ENCODE peak calls at places on chromosomes 1 and 21, in nine cellular contexts. One of them, this sample, is unnamed.

GRCh38 chr1:231806623-231807470 is 180.3 kb downstream of the DISC1 start:
- DNase-seq in tibial artery: no peak
- DNase-seq in BJ: no peak
- DNase-seq in cardiac muscle cell: peak; percentile 81
- DNase-seq in AG04450: no peak
- DNase-seq in lower lobe of right lung: peak; percentile 73
- DNase-seq in kidney epithelial cell: no peak
- DNase-seq in sigmoid colon: peak; percentile 67
- DNase-seq in left ventricle myocardium inferior: peak; percentile 34
- DNase-seq in this sample: peak; percentile 34

GRCh38 chr1:95012389-95012788 is 60.4 kb downstream of the ALG14 start:
- DNase-seq in AG04450: peak; percentile 90
- DNase-seq in tibial artery: no peak
- DNase-seq in left ventricle myocardium inferior: no peak
- DNase-seq in cardiac muscle cell: no peak
- DNase-seq in BJ: peak; percentile 65
- DNase-seq in lower lobe of right lung: no peak
- DNase-seq in kidney epithelial cell: no peak
- DNase-seq in sigmoid colon: no peak
- DNase-seq in this sample: no peak

GRCh38 chr1:236336084-236336483 is 54.3 kb upstream of the ERO1B start:
- DNase-seq in tibial artery: no peak
- DNase-seq in sigmoid colon: no peak
- DNase-seq in BJ: no peak
- DNase-seq in lower lobe of right lung: no peak
- DNase-seq in kidney epithelial cell: no peak
- DNase-seq in left ventricle myocardium inferior: no peak
- DNase-seq in AG04450: no peak
- DNase-seq in cardiac muscle cell: no peak
- DNase-seq in this sample: peak; percentile 25

GRCh38 chr1:109193653-109194590 is 19.8 kb upstream of the SARS1 start:
- DNase-seq in left ventricle myocardium inferior: no peak
- DNase-seq in AG04450: no peak
- DNase-seq in sigmoid colon: no peak
- DNase-seq in kidney epithelial cell: no peak
- DNase-seq in cardiac muscle cell: no peak
- DNase-seq in BJ: no peak
- DNase-seq in lower lobe of right lung: peak; percentile 55
- DNase-seq in tibial artery: no peak
- DNase-seq in this sample: peak; percentile 29

GRCh38 chr1:29513357-29513756 is 277.0 kb downstream of the PTPRU start:
- DNase-seq in tibial artery: peak; percentile 32
- DNase-seq in sigmoid colon: no peak
- DNase-seq in BJ: no peak
- DNase-seq in kidney epithelial cell: peak; percentile 19
- DNase-seq in AG04450: peak; percentile 51
- DNase-seq in left ventricle myocardium inferior: peak; percentile 22
- DNase-seq in cardiac muscle cell: peak; percentile 40
- DNase-seq in lower lobe of right lung: no peak
- DNase-seq in this sample: peak; percentile 65

GRCh38 chr21:21751286-21751685 is 753.1 kb downstream of the NCAM2 start:
- DNase-seq in tibial artery: no peak
- DNase-seq in lower lobe of right lung: no peak
- DNase-seq in BJ: no peak
- DNase-seq in AG04450: no peak
- DNase-seq in left ventricle myocardium inferior: no peak
- DNase-seq in kidney epithelial cell: no peak
- DNase-seq in cardiac muscle cell: no peak
- DNase-seq in sigmoid colon: no peak
- DNase-seq in this sample: no peak

GRCh38 chr1:153288634-153289275 is 24.0 kb downstream of the PGLYRP3 start:
- DNase-seq in cardiac muscle cell: no peak
- DNase-seq in AG04450: no peak
- DNase-seq in tibial artery: no peak
- DNase-seq in kidney epithelial cell: no peak
- DNase-seq in BJ: no peak
- DNase-seq in lower lobe of right lung: no peak
- DNase-seq in left ventricle myocardium inferior: no peak
- DNase-seq in sigmoid colon: no peak
- DNase-seq in this sample: peak; percentile 86

GRCh38 chr1:11531943-11532342 is 53.0 kb downstream of the DISP3 start:
- DNase-seq in cardiac muscle cell: no peak
- DNase-seq in BJ: no peak
- DNase-seq in kidney epithelial cell: no peak
- DNase-seq in lower lobe of right lung: no peak
- DNase-seq in sigmoid colon: no peak
- DNase-seq in left ventricle myocardium inferior: no peak
- DNase-seq in tibial artery: no peak
- DNase-seq in AG04450: no peak
- DNase-seq in this sample: no peak

GRCh38 chr1:76868154-76868882 is 1.0 kb downstream of the ST6GALNAC5 start:
- DNase-seq in lower lobe of right lung: peak; percentile 47
- DNase-seq in kidney epithelial cell: no peak
- DNase-seq in BJ: no peak
- DNase-seq in left ventricle myocardium inferior: no peak
- DNase-seq in AG04450: no peak
- DNase-seq in cardiac muscle cell: peak; percentile 69
- DNase-seq in sigmoid colon: no peak
- DNase-seq in tibial artery: peak; percentile 70
- DNase-seq in this sample: no peak

GRCh38 chr1:19387045-19387467 is 74.9 kb downstream of the SLC66A1 start:
- DNase-seq in lower lobe of right lung: no peak
- DNase-seq in kidney epithelial cell: no peak
- DNase-seq in sigmoid colon: no peak
- DNase-seq in AG04450: no peak
- DNase-seq in tibial artery: no peak
- DNase-seq in left ventricle myocardium inferior: no peak
- DNase-seq in cardiac muscle cell: no peak
- DNase-seq in BJ: no peak
- DNase-seq in this sample: no peak

GRCh38 chr1:97500696-97501297 is 420.0 kb downstream of the DPYD start:
- DNase-seq in tibial artery: no peak
- DNase-seq in kidney epithelial cell: no peak
- DNase-seq in BJ: no peak
- DNase-seq in AG04450: no peak
- DNase-seq in left ventricle myocardium inferior: no peak
- DNase-seq in cardiac muscle cell: no peak
- DNase-seq in sigmoid colon: no peak
- DNase-seq in lower lobe of right lung: no peak
- DNase-seq in this sample: no peak

GRCh38 chr1:22592051-22592450 is 28.8 kb downstream of the EPHA8 start:
- DNase-seq in AG04450: no peak
- DNase-seq in kidney epithelial cell: no peak
- DNase-seq in cardiac muscle cell: no peak
- DNase-seq in lower lobe of right lung: no peak
- DNase-seq in BJ: no peak
- DNase-seq in sigmoid colon: no peak
- DNase-seq in left ventricle myocardium inferior: no peak
- DNase-seq in tibial artery: no peak
- DNase-seq in this sample: no peak

GRCh38 chr1:77900687-77901293 is 12.4 kb downstream of the NEXN start:
- DNase-seq in BJ: peak; percentile 10
- DNase-seq in sigmoid colon: no peak
- DNase-seq in tibial artery: no peak
- DNase-seq in AG04450: no peak
- DNase-seq in lower lobe of right lung: no peak
- DNase-seq in left ventricle myocardium inferior: no peak
- DNase-seq in kidney epithelial cell: no peak
- DNase-seq in cardiac muscle cell: peak; percentile 55
- DNase-seq in this sample: peak; percentile 70

GRCh38 chr1:119565131-119565772 is 58.2 kb downstream of the HSD3B1 start:
- DNase-seq in AG04450: no peak
- DNase-seq in left ventricle myocardium inferior: no peak
- DNase-seq in tibial artery: no peak
- DNase-seq in kidney epithelial cell: no peak
- DNase-seq in cardiac muscle cell: no peak
- DNase-seq in BJ: no peak
- DNase-seq in lower lobe of right lung: no peak
- DNase-seq in sigmoid colon: no peak
- DNase-seq in this sample: peak; percentile 50

GRCh38 chr1:228093050-228093906 is 9.8 kb downstream of the C1orf35 start:
- DNase-seq in sigmoid colon: peak; percentile 47
- DNase-seq in BJ: no peak
- DNase-seq in kidney epithelial cell: no peak
- DNase-seq in AG04450: no peak
- DNase-seq in cardiac muscle cell: no peak
- DNase-seq in tibial artery: peak; percentile 45
- DNase-seq in lower lobe of right lung: no peak
- DNase-seq in left ventricle myocardium inferior: no peak
- DNase-seq in this sample: no peak

DNA sequence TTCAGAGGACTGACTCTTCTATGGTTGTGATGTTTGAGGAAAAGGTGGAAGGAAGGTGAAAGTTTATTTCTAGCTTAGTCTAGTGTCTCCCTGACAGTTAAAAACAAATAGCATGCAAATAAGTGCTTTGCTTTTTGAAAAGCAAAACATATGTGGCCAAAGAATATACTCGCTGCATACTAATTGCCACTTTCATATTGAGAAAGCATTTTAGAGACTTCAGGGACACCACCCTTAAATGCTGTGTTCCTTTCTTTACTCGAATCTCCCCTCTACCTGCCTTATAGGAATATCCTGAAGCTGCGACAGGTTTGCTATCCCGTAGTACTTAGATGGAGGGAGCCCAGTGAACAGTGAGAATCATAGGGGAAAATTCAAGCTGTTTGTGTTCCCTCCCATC is 23.2 kb downstream of the GLUL start:
- DNase-seq in sigmoid colon: no peak
- DNase-seq in lower lobe of right lung: no peak
- DNase-seq in cardiac muscle cell: no peak
- DNase-seq in BJ: no peak
- DNase-seq in left ventricle myocardium inferior: no peak
- DNase-seq in AG04450: no peak
- DNase-seq in tibial artery: no peak
- DNase-seq in kidney epithelial cell: no peak
- DNase-seq in this sample: no peak
- H3K4me3 ChIP-seq in sigmoid colon: no peak overlapping the region
- H3K4me3 ChIP-seq in lower lobe of right lung: no peak overlapping the region
- H3K4me3 ChIP-seq in cardiac muscle cell: no peak overlapping the region
- H3K4me3 ChIP-seq in BJ: no peak overlapping the region
- H3K4me3 ChIP-seq in left ventricle myocardium inferior: no peak overlapping the region
- H3K4me3 ChIP-seq in AG04450: no peak overlapping the region
- H3K4me3 ChIP-seq in tibial artery: no peak overlapping the region
- H3K4me3 ChIP-seq in kidney epithelial cell: no peak overlapping the region
- H3K4me3 ChIP-seq in this sample: no peak overlapping the region

GRCh38 chr1:30882678-30883388 is 25.7 kb downstream of the SDC3 start:
- DNase-seq in cardiac muscle cell: no peak
- DNase-seq in AG04450: no peak
- DNase-seq in tibial artery: no peak
- DNase-seq in lower lobe of right lung: no peak
- DNase-seq in kidney epithelial cell: no peak
- DNase-seq in sigmoid colon: no peak
- DNase-seq in BJ: no peak
- DNase-seq in left ventricle myocardium inferior: no peak
- DNase-seq in this sample: no peak
- TF ChIP-seq CTCF in cardiac muscle cell: no peak
- TF ChIP-seq CTCF in AG04450: no peak
- TF ChIP-seq CTCF in tibial artery: no peak
- TF ChIP-seq CTCF in lower lobe of right lung: no peak
- TF ChIP-seq CTCF in kidney epithelial cell: no peak
- TF ChIP-seq CTCF in sigmoid colon: no peak
- TF ChIP-seq CTCF in BJ: no peak
- TF ChIP-seq CTCF in left ventricle myocardium inferior: no peak
- TF ChIP-seq CTCF in this sample: no peak

DNA sequence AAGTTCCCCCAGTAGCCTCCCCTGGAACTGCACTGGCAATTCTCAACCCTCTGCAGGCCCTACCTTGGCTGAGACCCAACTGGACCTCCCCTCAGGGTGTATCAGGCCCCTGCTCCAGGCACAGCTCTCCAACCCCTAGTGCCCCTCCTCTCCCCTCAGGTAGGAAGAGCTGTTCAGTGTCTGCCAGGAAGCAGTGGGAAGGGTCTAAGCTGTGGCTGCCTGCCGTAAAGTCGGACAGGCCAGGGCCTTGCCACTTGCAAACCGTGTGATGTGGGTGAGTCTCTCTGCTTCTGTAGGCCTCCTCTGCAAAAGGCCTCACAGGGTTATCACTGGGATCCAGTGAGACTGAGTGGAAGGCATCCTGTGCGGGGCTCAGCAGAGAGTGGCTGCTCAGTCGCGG is 32.2 kb downstream of the RHBG start:
- DNase-seq in sigmoid colon: no peak
- DNase-seq in kidney epithelial cell: no peak
- DNase-seq in AG04450: no peak
- DNase-seq in left ventricle myocardium inferior: no peak
- DNase-seq in lower lobe of right lung: no peak
- DNase-seq in BJ: no peak
- DNase-seq in tibial artery: no peak
- DNase-seq in cardiac muscle cell: no peak
- DNase-seq in this sample: no peak
- H3K27me3 ChIP-seq in sigmoid colon: peaks cover 48% of the 10 kb centered on the region
- H3K27me3 ChIP-seq in kidney epithelial cell: peaks cover 27% of the 10 kb centered on the region
- H3K27me3 ChIP-seq in AG04450: peaks cover 57% of the 10 kb centered on the region
- H3K27me3 ChIP-seq in left ventricle myocardium inferior: peaks cover 69% of the 10 kb centered on the region
- H3K27me3 ChIP-seq in lower lobe of right lung: peaks cover 45% of the 10 kb centered on the region
- H3K27me3 ChIP-seq in BJ: peaks cover 37% of the 10 kb centered on the region
- H3K27me3 ChIP-seq in tibial artery: peaks cover 66% of the 10 kb centered on the region
- H3K27me3 ChIP-seq in cardiac muscle cell: peaks cover 6% of the 10 kb centered on the region
- H3K27me3 ChIP-seq in this sample: peaks cover 13% of the 10 kb centered on the region

DNA sequence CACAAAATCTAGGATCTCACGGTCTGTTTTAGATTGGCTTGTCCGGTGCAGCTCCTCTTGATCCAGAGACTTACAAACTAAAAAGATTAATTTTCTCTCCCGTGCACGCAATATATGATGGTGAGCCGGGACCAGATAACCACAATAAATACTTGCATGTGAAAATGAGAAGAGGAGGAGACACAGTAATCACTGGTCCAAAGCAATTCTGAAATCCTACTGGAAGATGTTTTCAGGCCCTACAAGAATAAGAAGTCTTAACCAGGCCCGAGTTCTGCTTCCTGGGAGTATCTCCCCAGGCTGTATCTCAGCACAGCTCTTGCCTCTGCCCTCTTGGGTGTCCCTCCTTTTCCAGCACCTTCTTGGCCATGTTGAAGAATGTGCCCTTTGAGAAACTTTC is 1.0 kb upstream of the WDR4 start:
- DNase-seq in lower lobe of right lung: no peak
- DNase-seq in kidney epithelial cell: no peak
- DNase-seq in cardiac muscle cell: no peak
- DNase-seq in left ventricle myocardium inferior: no peak
- DNase-seq in sigmoid colon: no peak
- DNase-seq in tibial artery: no peak
- DNase-seq in AG04450: no peak
- DNase-seq in BJ: no peak
- DNase-seq in this sample: no peak
- H3K4me3 ChIP-seq in lower lobe of right lung: peak overlapping the region; percentile 100
- H3K4me3 ChIP-seq in kidney epithelial cell: peak overlapping the region; percentile 98
- H3K4me3 ChIP-seq in cardiac muscle cell: peak overlapping the region; percentile 78
- H3K4me3 ChIP-seq in left ventricle myocardium inferior: peak overlapping the region; percentile 84
- H3K4me3 ChIP-seq in sigmoid colon: no peak overlapping the region
- H3K4me3 ChIP-seq in tibial artery: peak overlapping the region; percentile 95
- H3K4me3 ChIP-seq in AG04450: peak overlapping the region; percentile 88
- H3K4me3 ChIP-seq in BJ: no peak overlapping the region
- H3K4me3 ChIP-seq in this sample: no peak overlapping the region

GRCh38 chr1:93179886-93180722 is at the start of gene TMED5:
- DNase-seq in tibial artery: peak; percentile 99
- DNase-seq in lower lobe of right lung: peak; percentile 99
- DNase-seq in kidney epithelial cell: peak; percentile 88
- DNase-seq in sigmoid colon: peak; percentile 99
- DNase-seq in AG04450: peak; percentile 96
- DNase-seq in left ventricle myocardium inferior: peak; percentile 97
- DNase-seq in cardiac muscle cell: peak; percentile 99
- DNase-seq in BJ: peak; percentile 91
- DNase-seq in this sample: peak; percentile 93
- TF ChIP-seq CTCF in tibial artery: peak; percentile 40
- TF ChIP-seq CTCF in lower lobe of right lung: peak; percentile 23
- TF ChIP-seq CTCF in kidney epithelial cell: no peak
- TF ChIP-seq CTCF in sigmoid colon: peak; percentile 22
- TF ChIP-seq CTCF in AG04450: peak; percentile 35
- TF ChIP-seq CTCF in left ventricle myocardium inferior: peak; percentile 46
- TF ChIP-seq CTCF in cardiac muscle cell: peak; percentile 6
- TF ChIP-seq CTCF in BJ: peak; percentile 26
- TF ChIP-seq CTCF in this sample: no peak

This sample was measured in bronchial epithelial cell.